ENCODE peak calls at places on chromosome 20, in four cellular contexts. R, W, G and Z are unnamed samples.

GRCh38 chr20:15200139-15200538 is 862.7 kb upstream of the FLRT3 start:
- DNase-seq in R (no peak), W (no peak), G (no peak), Z (no peak)

GRCh38 chr20:39016076-39016475 is 53.9 kb downstream of the DHX35 start:
- DNase-seq in R (no peak), W (no peak), G (no peak), Z (no peak)

GRCh38 chr20:24118096-24118780 is 129.7 kb upstream of the GGTLC1 start:
- DNase-seq in R (no peak), W (peak; percentile 52), G (no peak), Z (no peak)

GRCh38 chr20:55239269-55239668 is 763.9 kb downstream of the DOK5 start:
- DNase-seq in R (no peak), W (no peak), G (no peak), Z (no peak)

GRCh38 chr20:38900606-38901005 is 25.6 kb upstream of the FAM83D start:
- DNase-seq in R (no peak), W (no peak), G (no peak), Z (no peak)

GRCh38 chr20:19867940-19868371 is 109.9 kb downstream of the RIN2 start:
- DNase-seq in R (peak; percentile 84), W (no peak), G (no peak), Z (no peak)

GRCh38 chr20:43870484-43870883 is 44.2 kb upstream of the TOX2 start:
- DNase-seq in R (no peak), W (no peak), G (no peak), Z (no peak)

GRCh38 chr20:17427646-17428045 is 103.5 kb downstream of the BFSP1 start:
- DNase-seq in R (no peak), W (no peak), G (no peak), Z (no peak)

GRCh38 chr20:17570347-17571152 is 675 bp downstream of the DSTN start:
- DNase-seq in R (peak; percentile 68), W (peak; percentile 81), G (no peak), Z (peak; percentile 55)

GRCh38 chr20:10427060-10427692 is 6.8 kb downstream of the MKKS start:
- DNase-seq in R (peak; percentile 67), W (peak; percentile 51), G (peak; percentile 38), Z (peak; percentile 72)

GRCh38 chr20:25544316-25544715 is 41.0 kb downstream of the NINL start:
- DNase-seq in R (no peak), W (no peak), G (no peak), Z (peak; percentile 17)

GRCh38 chr20:44025756-44026155 is 111.1 kb downstream of the TOX2 start:
- DNase-seq in R (no peak), W (no peak), G (no peak), Z (no peak)

GRCh38 chr20:4130404-4131189 is 115.2 kb upstream of the RNF24 start:
- DNase-seq in R (no peak), W (no peak), G (no peak), Z (no peak)

GRCh38 chr20:56606174-56606945 is 22.7 kb upstream of the TFAP2C start:
- DNase-seq in R (no peak), W (no peak), G (no peak), Z (no peak)

GRCh38 chr20:25252686-25253421 is 5.0 kb downstream of the PYGB start:
- DNase-seq in R (no peak), W (peak; percentile 3), G (no peak), Z (no peak)

DNA sequence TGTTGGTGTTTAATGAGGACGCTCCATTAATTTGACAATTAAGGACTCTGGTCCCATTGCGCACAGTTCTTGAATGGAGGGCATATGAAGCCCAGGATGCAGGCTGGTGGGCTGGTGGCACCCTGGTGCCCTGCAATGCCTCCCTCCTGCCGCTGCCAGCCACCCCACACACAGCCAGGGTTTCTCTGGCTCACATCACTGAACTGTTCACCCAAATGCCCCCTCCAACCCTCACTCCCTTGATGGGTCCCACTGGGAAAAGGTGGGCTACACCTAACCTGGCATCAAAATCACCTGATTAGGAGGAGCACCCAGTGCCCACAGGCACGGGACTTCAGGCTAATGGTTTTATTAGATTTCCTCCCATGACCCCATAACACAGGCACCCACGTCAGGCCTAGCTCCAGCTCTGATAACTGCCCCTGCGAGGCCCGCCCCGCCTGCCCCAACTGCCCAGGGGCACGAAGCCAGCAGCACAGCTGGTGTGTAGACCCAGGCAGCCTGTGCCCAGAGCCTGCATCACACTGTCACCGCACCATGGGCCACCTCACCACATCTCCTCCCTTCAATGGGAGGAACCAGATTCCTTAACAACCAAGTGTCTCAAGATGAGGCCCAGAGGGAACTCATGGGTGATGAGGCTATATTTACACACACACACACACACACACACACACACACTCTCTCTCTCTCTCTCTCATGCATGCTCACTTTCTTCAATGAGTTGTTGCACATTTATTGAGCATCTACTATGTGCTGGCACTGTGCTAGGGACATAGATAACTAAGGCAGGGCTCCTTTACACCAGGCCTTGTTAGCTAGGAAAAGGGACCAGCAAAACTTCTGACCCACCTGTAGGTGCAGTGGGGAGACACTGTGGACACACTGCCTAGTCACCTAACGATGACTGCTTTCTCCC is 107.3 kb downstream of the NOL4L start:
- DNase-seq in R (peak; percentile 35), W (peak; percentile 29), G (no peak), Z (no peak)
- H3K27ac ChIP-seq in R (no peak overlapping the region), W (peak overlapping the region; percentile 40), G (no peak overlapping the region), Z (no peak overlapping the region)

DNA sequence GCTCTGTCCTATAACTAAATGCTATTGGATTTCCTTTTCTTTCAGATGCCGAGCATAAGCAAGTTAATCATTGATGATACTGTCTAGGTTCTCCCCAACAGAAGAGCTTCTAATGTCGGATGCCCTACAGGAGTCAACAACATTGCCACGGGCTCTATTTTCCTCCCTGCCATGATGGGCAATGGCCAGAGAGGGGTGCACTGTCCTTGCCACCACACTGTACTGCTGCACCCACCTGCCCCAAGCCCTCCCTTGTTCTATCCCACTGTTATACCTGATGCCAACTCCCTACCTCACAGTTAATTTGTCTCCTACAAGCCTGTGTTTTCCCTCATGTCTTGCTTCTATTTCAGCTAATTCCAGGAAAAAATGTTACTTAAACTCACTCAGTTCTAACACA is 773.6 kb upstream of the CHD6 start:
- DNase-seq in R (no peak), W (no peak), G (no peak), Z (no peak)
- H3K4me1 ChIP-seq in R (no peaks in the 10 kb centered on the region), W (no peaks in the 10 kb centered on the region), G (no peaks in the 10 kb centered on the region), Z (no peaks in the 10 kb centered on the region)

GRCh38 chr20:49283703-49284625 is 6.1 kb upstream of the ZNFX1 start:
- DNase-seq in R (no peak), W (no peak), G (no peak), Z (no peak)

GRCh38 chr20:49283176-49283702 is 5.4 kb upstream of the ZNFX1 start:
- DNase-seq in R (no peak), W (no peak), G (no peak), Z (no peak)

GRCh38 chr20:49281913-49282467 is 4.1 kb upstream of the ZNFX1 start:
- DNase-seq in R (no peak), W (no peak), G (no peak), Z (no peak)

GRCh38 chr20:49281059-49281912 is 3.4 kb upstream of the ZNFX1 start:
- DNase-seq in R (no peak), W (no peak), G (no peak), Z (no peak)

DNA sequence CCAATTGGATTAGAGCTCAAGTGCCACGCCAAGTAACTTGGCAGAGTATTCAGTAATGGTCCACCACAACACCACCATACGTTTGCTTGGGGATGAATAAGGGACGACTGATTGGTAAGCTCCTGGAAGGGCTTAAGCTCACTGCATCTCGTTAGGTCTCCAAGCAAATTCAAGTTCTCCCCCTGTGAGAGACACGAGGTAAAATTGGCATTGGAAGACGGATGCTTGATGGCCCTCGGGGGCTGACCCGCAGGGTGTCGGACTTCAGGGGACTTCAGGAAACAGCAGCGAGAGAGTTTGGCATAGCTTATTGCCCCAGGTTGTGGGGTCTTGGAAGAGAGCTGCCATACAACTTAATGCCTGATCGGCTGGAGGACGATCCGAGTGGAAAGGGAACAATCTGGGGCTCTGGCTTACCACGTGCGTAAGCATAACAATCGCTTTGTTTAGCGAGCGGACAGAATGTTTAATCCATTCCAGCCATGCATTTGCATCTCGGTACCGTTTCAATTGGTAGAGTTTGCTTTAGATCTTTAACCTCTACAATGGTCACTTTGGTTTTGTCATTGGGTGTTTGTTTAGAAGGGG is 4.8 kb upstream of the ZNFX1 start:
- DNase-seq in R (no peak), W (no peak), G (no peak), Z (no peak)
- H3K4me3 ChIP-seq in R (no peak overlapping the region), W (peak overlapping the region; percentile 90), G (peak overlapping the region; percentile 12), Z (no peak overlapping the region)

GRCh38 chr20:62410742-62411478 is 3.8 kb upstream of the CABLES2 start:
- DNase-seq in R (no peak), W (no peak), G (no peak), Z (no peak)
- H3K27ac ChIP-seq in R (no peak overlapping the region), W (no peak overlapping the region), G (no peak overlapping the region), Z (no peak overlapping the region)

DNA sequence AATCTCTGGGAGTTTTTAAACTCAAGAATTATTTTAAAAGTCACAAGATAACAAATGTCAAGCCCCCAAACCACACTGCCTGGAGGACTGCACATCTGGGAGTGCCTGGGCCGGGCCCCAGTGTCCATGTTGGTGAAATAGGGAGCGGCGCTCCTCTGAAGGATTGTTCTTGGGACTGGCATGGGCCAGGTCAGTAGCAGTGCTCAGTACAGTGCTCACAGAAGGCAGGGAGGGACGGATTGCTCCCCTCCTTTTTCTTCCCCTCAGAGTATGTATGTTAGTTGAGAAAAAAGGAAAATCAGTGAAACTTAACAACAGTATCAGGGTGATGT is 11.0 kb downstream of the STX16 start:
- DNase-seq in R (no peak), W (no peak), G (no peak), Z (no peak)
- H3K4me1 ChIP-seq in R (no peaks in the 10 kb centered on the region), W (peaks cover 18% of the 10 kb centered on the region), G (peaks cover 65% of the 10 kb centered on the region), Z (peaks cover 65% of the 10 kb centered on the region)

GRCh38 chr20:33445881-33446615 is 2.5 kb upstream of the SNTA1 start:
- DNase-seq in R (no peak), W (no peak), G (no peak), Z (no peak)

GRCh38 chr20:33443006-33443511 is 504 bp downstream of the SNTA1 start:
- DNase-seq in R (peak; percentile 60), W (no peak), G (no peak), Z (peak; percentile 72)

GRCh38 chr20:33442136-33443005 is 1.2 kb downstream of the SNTA1 start:
- DNase-seq in R (no peak), W (no peak), G (peak; percentile 1), Z (no peak)

GRCh38 chr20:33443512-33444239 is at the start of gene SNTA1:
- DNase-seq in R (peak; percentile 96), W (peak; percentile 99), G (peak; percentile 75), Z (peak; percentile 96)

GRCh38 chr20:33444797-33445560 is 1.4 kb upstream of the SNTA1 start:
- DNase-seq in R (no peak), W (no peak), G (peak; percentile 26), Z (peak; percentile 84)
- H3K4me3 ChIP-seq in R (no peak overlapping the region), W (no peak overlapping the region), G (peak overlapping the region; percentile 61), Z (peak overlapping the region; percentile 98)

DNA sequence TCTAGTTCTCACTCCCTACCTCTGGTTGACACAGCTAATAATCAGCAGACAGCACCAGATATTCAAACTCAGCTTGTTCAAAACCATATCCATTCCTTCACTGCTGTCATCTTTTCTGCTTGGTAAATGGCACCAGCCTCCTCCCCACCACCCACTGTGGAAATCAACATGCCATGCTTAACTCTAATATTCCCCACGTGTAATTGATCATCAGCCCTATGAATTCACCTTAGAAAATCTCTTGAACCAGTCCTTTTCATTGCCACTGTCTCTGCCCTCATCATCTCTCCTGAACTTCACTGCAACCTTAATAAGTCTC is 94.2 kb upstream of the VSTM2L start:
- DNase-seq in R (no peak), W (no peak), G (no peak), Z (no peak)
- H3K27ac ChIP-seq in R (no peak overlapping the region), W (no peak overlapping the region), G (no peak overlapping the region), Z (peak overlapping the region; percentile 99)

GRCh38 chr20:8854566-8854965 is 214.3 kb upstream of the PLCB4 start:
- DNase-seq in R (peak; percentile 59), W (no peak), G (no peak), Z (no peak)
- H3K4me1 ChIP-seq in R (peaks cover 9% of the 10 kb centered on the region), W (peaks cover 11% of the 10 kb centered on the region), G (no peaks in the 10 kb centered on the region), Z (no peaks in the 10 kb centered on the region)